ENCODE peak calls at places on chromosomes 7 and 10, in four cellular contexts. I is WTC11, O is HepG2, Y is K562. F is an unnamed sample.

GRCh38 chr7:131021902-131022301 is 287.9 kb upstream of the KLF14 start:
- DNase-seq in I (no peak), O (no peak), Y (no peak), F (no peak)

GRCh38 chr7:148153611-148154010 is 437.0 kb upstream of the C7orf33 start:
- DNase-seq in I (no peak), O (no peak), Y (no peak), F (no peak)

GRCh38 chr10:96339956-96340904 is 18.6 kb downstream of the OPALIN start:
- DNase-seq in I (peak), O (peak), Y (peak), F (peak)

GRCh38 chr10:105358911-105359310 is 717.8 kb downstream of the SORCS3 start:
- DNase-seq in I (no peak), O (no peak), Y (no peak), F (no peak)

GRCh38 chr10:63421591-63421990 is 44.2 kb downstream of the JMJD1C start:
- DNase-seq in I (no peak), O (no peak), Y (no peak), F (no peak)

GRCh38 chr10:103458720-103459119 is at the start of gene CALHM1:
- DNase-seq in I (peak), O (no peak), Y (peak), F (no peak)

GRCh38 chr7:133704436-133704835 is 422.7 kb upstream of the LRGUK start:
- DNase-seq in I (no peak), O (no peak), Y (no peak), F (no peak)

GRCh38 chr7:120742370-120742769 is 115.6 kb downstream of the TSPAN12 start:
- DNase-seq in I (peak), O (no peak), Y (no peak), F (no peak)

GRCh38 chr7:2527505-2528464 is 8.2 kb downstream of the LFNG start:
- DNase-seq in I (no peak), O (peak), Y (peak), F (peak)

GRCh38 chr7:44801890-44802289 is 5.4 kb downstream of the PPIA start:
- DNase-seq in I (no peak), O (no peak), Y (no peak), F (no peak)

GRCh38 chr7:40231796-40232195 is 97.0 kb downstream of the SUGCT start:
- DNase-seq in I (no peak), O (no peak), Y (no peak), F (no peak)

GRCh38 chr10:32419615-32420014 is 26.3 kb upstream of the CCDC7 start:
- DNase-seq in I (no peak), O (no peak), Y (no peak), F (no peak)

GRCh38 chr10:16779375-16779774 is 37.8 kb downstream of the RSU1 start:
- DNase-seq in I (no peak), O (no peak), Y (no peak), F (no peak)

GRCh38 chr7:101932053-101932452 is 114.6 kb downstream of the CUX1 start:
- DNase-seq in I (no peak), O (no peak), Y (no peak), F (no peak)

GRCh38 chr7:3760696-3761095 is 459.6 kb downstream of the SDK1 start:
- DNase-seq in I (no peak), O (no peak), Y (no peak), F (no peak)

GRCh38 chr10:42988517-42989395 is 88.1 kb upstream of the RET start:
- DNase-seq in I (no peak), O (no peak), Y (peak), F (no peak)

GRCh38 chr10:119301397-119301796 is 94.0 kb downstream of the GRK5 start:
- DNase-seq in I (no peak), O (no peak), Y (no peak), F (no peak)

GRCh38 chr10:29811751-29812427 is 177.1 kb upstream of the SVIL start:
- DNase-seq in I (no peak), O (no peak), Y (no peak), F (peak)

GRCh38 chr7:142881586-142882337 is 3.8 kb downstream of the TRPV6 start:
- DNase-seq in I (no peak), O (no peak), Y (no peak), F (no peak)
- TF ChIP-seq NR3C1 in I (no peak), O (no peak), Y (no peak), F (no peak)

DNA sequence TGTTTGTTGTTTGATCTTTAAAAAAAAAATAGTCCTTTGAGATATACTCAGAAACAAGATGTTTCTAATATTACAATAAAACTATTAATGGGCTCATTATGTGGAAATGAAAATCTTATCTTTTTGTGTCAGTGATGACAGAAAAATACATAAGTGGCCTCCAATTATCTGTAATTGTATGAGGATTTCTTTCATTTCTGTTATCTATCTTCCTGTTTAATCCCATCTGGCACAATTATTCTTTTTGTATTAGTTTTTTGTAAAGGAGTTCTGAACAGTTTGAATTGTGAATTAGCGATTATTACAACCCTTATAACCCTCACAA is 270.8 kb downstream of the BBS9 start:
- DNase-seq in I (no peak), O (no peak), Y (no peak), F (no peak)
- TF ChIP-seq NR3C1 in I (no peak), O (no peak), Y (no peak), F (no peak)

GRCh38 chr7:25026156-25026555 is 46.2 kb upstream of the OSBPL3 start:
- DNase-seq in I (peak), O (no peak), Y (no peak), F (no peak)

GRCh38 chr7:25031007-25031406 is 51.0 kb upstream of the OSBPL3 start:
- DNase-seq in I (no peak), O (no peak), Y (no peak), F (no peak)

GRCh38 chr7:25031432-25031831 is 51.5 kb upstream of the OSBPL3 start:
- DNase-seq in I (peak), O (peak), Y (no peak), F (no peak)

GRCh38 chr7:25029075-25029474 is 49.1 kb upstream of the OSBPL3 start:
- DNase-seq in I (no peak), O (no peak), Y (no peak), F (no peak)

GRCh38 chr7:25028370-25028971 is 48.5 kb upstream of the OSBPL3 start:
- DNase-seq in I (no peak), O (peak), Y (no peak), F (no peak)
- TF ChIP-seq NR3C1 in I (no peak), O (no peak), Y (no peak), F (no peak)

GRCh38 chr10:94416896-94417295 is 14.6 kb downstream of the TBC1D12 start:
- DNase-seq in I (no peak), O (no peak), Y (no peak), F (no peak)
- TF ChIP-seq NR3C1 in I (no peak), O (no peak), Y (no peak), F (no peak)

GRCh38 chr10:68208424-68209042 is 23.4 kb downstream of the ATOH7 start:
- DNase-seq in I (peak), O (peak), Y (peak), F (peak)

DNA sequence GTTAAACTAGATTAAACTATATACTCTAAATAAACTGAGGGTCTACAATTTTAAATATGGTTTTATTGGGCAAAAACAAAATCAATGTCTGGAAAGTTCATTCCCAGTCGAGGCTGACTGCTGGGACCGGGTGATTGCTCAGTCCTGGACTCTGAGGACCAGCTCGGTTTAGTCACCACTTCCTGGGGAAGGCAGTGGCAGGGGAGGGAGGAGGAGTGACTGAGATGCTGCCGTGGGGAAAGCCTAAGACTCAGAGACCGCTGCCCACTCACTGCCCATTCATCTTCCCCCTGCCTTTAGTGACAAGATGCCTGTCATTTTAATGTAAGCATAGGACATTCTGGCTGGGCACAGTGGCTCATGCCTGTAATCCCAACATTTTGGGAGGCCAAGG is 29.0 kb downstream of the ATOH7 start:
- DNase-seq in I (no peak), O (no peak), Y (no peak), F (no peak)
- TF ChIP-seq NR3C1 in I (no peak), O (no peak), Y (no peak), F (no peak)

GRCh38 chr10:24857001-24857695 is 95.3 kb downstream of the PRTFDC1 start:
- DNase-seq in I (no peak), O (no peak), Y (no peak), F (no peak)

GRCh38 chr10:24858908-24859270 is 93.5 kb downstream of the PRTFDC1 start:
- DNase-seq in I (no peak), O (no peak), Y (no peak), F (no peak)

GRCh38 chr10:24854256-24854655 is 98.2 kb downstream of the PRTFDC1 start:
- DNase-seq in I (no peak), O (no peak), Y (no peak), F (no peak)

GRCh38 chr10:24862586-24862985 is 89.8 kb downstream of the PRTFDC1 start:
- DNase-seq in I (no peak), O (no peak), Y (no peak), F (no peak)

GRCh38 chr10:24858244-24858907 is 94.0 kb downstream of the PRTFDC1 start:
- DNase-seq in I (peak), O (no peak), Y (no peak), F (no peak)
- TF ChIP-seq NR3C1 in I (no peak), O (no peak), Y (no peak), F (no peak)